ENCODE peak calls at places on chromosomes 12 and 14, in seven cellular contexts. F is amygdala; L is GM20000; J is activated T-helper 9 cell treated with anti-CD3 and anti-CD28 coated beads, Interleukin-2, amount 50 U/mL, for 16 hours; Y is putamen; Q is EL; I is stomach. S is an unnamed sample.

GRCh38 chr12:66065623-66066022 is 64.9 kb downstream of the LLPH start:
- DNase-seq in F (no peak), Y (no peak), Q (peak), I (no peak), L (no peak), J (no peak), S (no peak)

GRCh38 chr14:20478915-20479314 is 9.7 kb downstream of the PNP start:
- DNase-seq in F (no peak), J (no peak), Q (no peak), L (no peak), I (no peak), Y (no peak), S (no peak)

GRCh38 chr14:60188115-60188514 is 22.9 kb upstream of the DHRS7 start:
- DNase-seq in Q (no peak), Y (no peak), L (no peak), I (no peak), J (no peak), F (no peak), S (no peak)

GRCh38 chr12:16076553-16076952 is 165.4 kb downstream of the DERA start:
- DNase-seq in Q (peak), Y (no peak), J (no peak), L (peak), F (no peak), I (no peak), S (peak)

GRCh38 chr14:79578470-79578869 is 632.8 kb downstream of the DIO2 start:
- DNase-seq in Y (no peak), F (no peak), L (no peak), J (no peak), Q (no peak), I (no peak), S (no peak)

GRCh38 chr14:50835280-50835679 is 4.3 kb upstream of the NIN start:
- DNase-seq in L (peak), I (no peak), F (no peak), Q (peak), J (no peak), Y (no peak), S (peak)

GRCh38 chr14:92644166-92644565 is 104.3 kb downstream of the LGMN start:
- DNase-seq in J (no peak), L (no peak), Y (no peak), I (no peak), Q (peak), F (no peak), S (no peak)

GRCh38 chr12:106282457-106283097 is 20.0 kb upstream of the TCP11L2 start:
- DNase-seq in Y (no peak), J (peak), L (peak), Q (peak), I (peak), F (no peak), S (no peak)

GRCh38 chr12:2290091-2290490 is 237.3 kb downstream of the CACNA1C start:
- DNase-seq in F (no peak), L (no peak), Q (no peak), J (no peak), Y (no peak), I (no peak), S (no peak)

GRCh38 chr14:104132981-104133380 is 5.4 kb upstream of the KIF26A start:
- DNase-seq in F (no peak), J (no peak), L (no peak), I (no peak), Q (no peak), Y (no peak), S (no peak)

GRCh38 chr12:54159140-54159539 is 29.6 kb downstream of the SMUG1 start:
- DNase-seq in L (peak), I (peak), Y (peak), Q (no peak), F (no peak), J (no peak), S (peak)

GRCh38 chr12:67018105-67018504 is 251.1 kb upstream of the CAND1 start:
- DNase-seq in I (no peak), Y (no peak), F (no peak), Q (no peak), L (no peak), J (no peak), S (no peak)

GRCh38 chr12:120775862-120776552 is 50.4 kb downstream of the ACADS start:
- DNase-seq in Q (no peak), Y (no peak), J (no peak), L (no peak), F (no peak), I (no peak), S (no peak)

GRCh38 chr12:8493084-8493483 is 20.2 kb upstream of the CLEC4D start:
- DNase-seq in F (no peak), Y (no peak), J (no peak), L (peak), I (no peak), Q (no peak), S (no peak)

GRCh38 chr14:75615200-75615599 is 36.8 kb downstream of the FLVCR2 start:
- DNase-seq in I (no peak), Q (no peak), J (no peak), F (no peak), Y (peak), L (peak), S (no peak)

GRCh38 chr12:49236423-49236822 is 28.5 kb upstream of the TUBA1C start:
- DNase-seq in I (no peak), Q (no peak), J (no peak), L (no peak), Y (no peak), F (no peak), S (no peak)

GRCh38 chr14:34616360-34616759 is 13.6 kb downstream of the SNX6 start:
- DNase-seq in F (no peak), J (no peak), Y (no peak), Q (no peak), L (no peak), I (no peak), S (no peak)

GRCh38 chr12:100359248-100359647 is 2.4 kb downstream of the SLC17A8 start:
- DNase-seq in F (no peak), I (no peak), Q (no peak), L (no peak), Y (no peak), J (no peak), S (no peak)

GRCh38 chr14:50947446-50947845 is 3.2 kb upstream of the PYGL start:
- DNase-seq in L (no peak), J (no peak), F (no peak), Q (no peak), I (no peak), Y (no peak), S (peak)

GRCh38 chr12:71704920-71705319 is 19.0 kb downstream of the TMEM19 start:
- DNase-seq in J (no peak), L (no peak), F (no peak), Y (no peak), Q (no peak), I (no peak), S (no peak)

GRCh38 chr12:105275997-105276760 is 40.2 kb upstream of the APPL2 start:
- DNase-seq in L (no peak), Q (no peak), J (no peak), Y (no peak), I (no peak), F (no peak), S (peak)

GRCh38 chr12:113643575-113643974 is 171.9 kb upstream of the LHX5 start:
- DNase-seq in J (no peak), Y (no peak), Q (no peak), F (no peak), L (no peak), I (no peak), S (no peak)

GRCh38 chr14:104433401-104434213 is 146.0 kb upstream of the C14orf180 start:
- DNase-seq in Y (no peak), Q (no peak), L (peak), J (no peak), F (no peak), I (peak), S (no peak)

GRCh38 chr14:71932229-71932951 is at the start of gene RGS6:
- DNase-seq in Y (no peak), J (no peak), Q (peak), L (peak), I (peak), F (no peak), S (peak)